ENCODE peak calls at places on chromosome 15, in five cellular contexts. V is body of pancreas, X is A549, W is heart right ventricle, Y is upper lobe of left lung. I is an unnamed sample.

GRCh38 chr15:34837246-34838016 is 42.1 kb upstream of the ACTC1 start:
- ATAC-seq in V (no peak), X (peak), W (no peak), Y (no peak), I (peak)

GRCh38 chr15:74403590-74403919 is 30.2 kb downstream of the SEMA7A start:
- ATAC-seq in V (no peak), X (no peak), W (no peak), Y (no peak), I (no peak)

GRCh38 chr15:96524676-96525417 is 194.3 kb downstream of the NR2F2 start:
- ATAC-seq in V (no peak), X (no peak), W (no peak), Y (no peak), I (no peak)

GRCh38 chr15:25408428-25408827 is 30.4 kb downstream of the UBE3A start:
- ATAC-seq in V (no peak), X (no peak), W (peak), Y (no peak), I (no peak)

GRCh38 chr15:68700395-68701123 is 120.1 kb downstream of the ANP32A start:
- ATAC-seq in V (no peak), X (peak), W (peak), Y (peak), I (peak)

GRCh38 chr15:45544266-45545023 is 21.9 kb upstream of the SLC30A4 start:
- ATAC-seq in V (no peak), X (no peak), W (no peak), Y (no peak), I (no peak)

GRCh38 chr15:65595960-65596359 is 15.0 kb downstream of the INTS14 start:
- ATAC-seq in V (no peak), X (peak), W (no peak), Y (no peak), I (no peak)

GRCh38 chr15:41511331-41512077 is 2.1 kb downstream of the LTK start:
- ATAC-seq in V (no peak), X (no peak), W (no peak), Y (no peak), I (no peak)

GRCh38 chr15:82602195-82602594 is 45.0 kb downstream of the CPEB1 start:
- ATAC-seq in V (no peak), X (no peak), W (no peak), Y (no peak), I (no peak)

GRCh38 chr15:68517285-68517711 is 61.5 kb upstream of the CORO2B start:
- ATAC-seq in V (no peak), X (peak), W (peak), Y (peak), I (peak)

DNA sequence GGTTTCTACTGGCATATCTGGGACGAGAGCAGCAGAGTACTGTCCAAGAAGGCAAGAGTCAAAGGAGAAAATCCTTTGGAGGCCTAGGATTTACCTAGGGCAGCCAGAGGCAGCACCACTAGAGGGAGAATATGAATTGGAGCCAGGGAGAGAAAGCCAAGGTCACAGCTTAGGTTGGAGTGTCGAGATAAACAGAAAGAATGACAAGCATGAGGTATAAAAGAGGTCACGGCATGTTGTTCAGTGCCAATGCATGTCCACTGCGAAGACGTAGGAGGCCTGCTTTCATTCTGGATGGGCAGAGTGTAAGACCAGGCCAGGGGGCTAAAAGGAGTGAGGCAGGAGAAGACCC is 47.2 kb downstream of the THBS1 start:
- ATAC-seq in V (peak), X (no peak), W (peak), Y (no peak), I (no peak)
- TF ChIP-seq CTCF in V (peak), X (no peak), W (peak), Y (no peak), I (no peak)

DNA sequence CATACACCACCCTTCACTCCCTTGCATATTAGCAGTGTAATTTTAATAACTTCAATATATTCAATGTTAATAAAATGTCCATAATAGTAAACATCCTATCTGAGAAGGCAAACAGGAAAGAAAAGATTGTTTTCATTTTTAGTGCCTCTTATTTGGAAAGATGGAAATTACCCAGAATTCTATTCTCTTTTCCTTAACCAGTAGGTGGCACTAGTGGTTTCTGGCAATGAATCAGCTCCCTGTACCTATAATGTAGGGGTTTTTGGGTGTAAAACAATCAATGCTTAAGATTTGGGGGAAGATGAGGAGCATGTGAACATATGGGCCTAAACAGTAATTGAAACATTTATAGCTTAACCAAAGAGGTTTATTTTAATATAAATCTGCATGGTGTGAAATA is 5.7 kb upstream of the SEMA6D start:
- ATAC-seq in V (no peak), X (no peak), W (no peak), Y (no peak), I (no peak)
- TF ChIP-seq CTCF in V (peak), X (no peak), W (peak), Y (no peak), I (no peak)

DNA sequence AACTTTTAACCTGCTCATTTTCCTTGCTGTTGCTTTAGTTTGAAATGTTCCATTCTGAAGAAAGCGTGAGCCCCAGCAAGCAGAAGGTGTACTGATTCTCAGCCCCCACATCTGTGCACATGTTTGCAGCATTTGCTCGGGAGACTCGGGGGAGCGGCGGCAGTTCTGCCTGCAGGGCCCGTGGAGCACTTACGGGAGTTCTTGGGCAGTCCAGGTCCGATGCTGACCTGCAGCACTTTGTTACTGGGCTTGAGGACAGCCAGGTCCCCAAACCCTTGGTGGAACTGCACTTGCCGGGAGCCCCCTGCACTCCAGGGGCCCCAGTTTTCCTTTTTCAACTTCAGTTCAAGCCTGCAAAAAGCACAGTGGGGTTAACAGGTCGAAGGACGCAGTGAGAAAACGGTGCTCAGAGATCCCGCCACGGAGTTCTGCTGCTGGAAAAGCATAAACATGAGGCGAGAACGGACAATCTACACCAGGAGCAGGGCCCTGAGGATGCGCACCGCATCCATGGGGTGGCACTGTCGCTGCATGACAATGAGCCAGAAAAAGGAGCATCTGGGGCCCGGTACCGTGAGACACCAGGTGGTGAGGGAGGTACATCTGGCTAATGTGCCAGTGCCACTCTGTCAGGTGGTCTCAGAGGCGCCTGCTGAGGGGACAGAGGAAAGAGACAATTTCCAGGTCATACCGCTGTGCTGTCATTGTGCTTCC is 45.6 kb upstream of the LDHAL6B start:
- ATAC-seq in V (no peak), X (peak), W (no peak), Y (no peak), I (no peak)
- TF ChIP-seq CTCF in V (no peak), X (peak), W (no peak), Y (no peak), I (no peak)

GRCh38 chr15:89330881-89331595 is 3.6 kb downstream of the POLG start:
- ATAC-seq in V (no peak), X (no peak), W (no peak), Y (no peak), I (no peak)

GRCh38 chr15:89334510-89335288 is at the start of gene POLG:
- ATAC-seq in V (peak), X (peak), W (peak), Y (peak), I (peak)

GRCh38 chr15:89333959-89334509 is 590 bp downstream of the POLG start:
- ATAC-seq in V (peak), X (no peak), W (no peak), Y (no peak), I (no peak)

GRCh38 chr15:89333011-89333860 is 1.4 kb downstream of the POLG start:
- ATAC-seq in V (no peak), X (no peak), W (no peak), Y (no peak), I (no peak)

DNA sequence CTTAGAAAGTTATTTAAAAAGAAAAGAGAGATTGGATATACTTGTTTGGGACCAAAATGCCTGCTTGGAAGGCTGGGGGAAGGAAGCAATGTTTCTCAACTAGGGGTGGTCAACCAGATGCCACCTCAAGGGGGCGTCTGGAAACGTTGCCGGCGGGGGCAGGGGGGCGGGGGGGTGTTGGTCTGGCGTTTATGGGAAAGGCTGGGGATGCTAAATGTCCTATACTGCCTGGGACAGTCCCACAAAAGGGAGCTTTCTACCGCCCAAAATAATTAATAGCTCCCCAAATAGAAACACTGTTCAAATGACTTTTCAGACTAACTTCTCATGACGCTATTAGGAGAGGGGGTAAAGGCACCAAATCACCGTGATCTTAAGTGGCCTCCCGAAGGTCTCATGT is 2.2 kb downstream of the POLG start:
- ATAC-seq in V (no peak), X (no peak), W (no peak), Y (no peak), I (no peak)
- TF ChIP-seq CTCF in V (no peak), X (peak), W (no peak), Y (no peak), I (no peak)

GRCh38 chr15:91258436-91258779 is 158.4 kb downstream of the SV2B start:
- ATAC-seq in V (no peak), X (peak), W (no peak), Y (peak), I (no peak)
- TF ChIP-seq CTCF in V (no peak), X (no peak), W (no peak), Y (no peak), I (no peak)

GRCh38 chr15:57079446-57079845 is 161.0 kb downstream of the TCF12 start:
- ATAC-seq in V (no peak), X (no peak), W (no peak), Y (no peak), I (no peak)

GRCh38 chr15:57085267-57085666 is 166.8 kb downstream of the TCF12 start:
- ATAC-seq in V (no peak), X (peak), W (no peak), Y (no peak), I (no peak)

GRCh38 chr15:57084178-57084577 is 165.7 kb downstream of the TCF12 start:
- ATAC-seq in V (no peak), X (no peak), W (no peak), Y (no peak), I (no peak)

GRCh38 chr15:57079907-57080750 is 161.7 kb downstream of the TCF12 start:
- ATAC-seq in V (no peak), X (peak), W (no peak), Y (no peak), I (no peak)
- TF ChIP-seq CTCF in V (no peak), X (no peak), W (no peak), Y (no peak), I (no peak)

DNA sequence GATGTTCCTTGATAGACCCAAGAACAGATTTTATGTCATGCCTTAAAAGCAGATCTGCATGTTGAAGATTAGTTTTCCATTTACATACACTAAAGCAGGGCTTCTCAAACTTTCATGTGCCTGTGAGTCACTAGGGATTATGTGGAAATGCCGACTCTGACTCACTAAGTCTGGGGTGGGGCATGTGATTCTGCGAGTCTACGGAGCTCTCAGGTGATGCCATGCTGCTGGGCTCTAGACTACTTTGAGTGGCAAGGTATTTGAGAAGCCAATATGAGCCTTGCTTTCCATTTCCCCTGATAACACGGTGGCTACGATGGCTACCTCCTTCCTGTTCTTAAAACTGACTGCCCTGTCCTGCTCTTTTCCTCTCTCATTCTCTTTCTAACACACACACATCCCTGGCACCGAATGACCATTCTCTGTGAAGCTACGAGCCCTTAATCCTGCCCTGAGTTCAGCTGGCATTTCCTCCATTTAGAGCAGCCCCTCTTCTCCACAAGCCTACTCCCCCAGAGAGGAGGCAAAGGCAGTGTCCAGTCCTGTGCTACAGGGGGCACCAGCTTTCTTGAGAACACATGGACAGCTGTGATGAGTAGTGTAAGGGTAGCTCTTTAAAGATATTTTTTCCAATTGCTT is 39.7 kb upstream of the PYGO1 start:
- ATAC-seq in V (no peak), X (peak), W (no peak), Y (peak), I (peak)
- TF ChIP-seq CTCF in V (no peak), X (no peak), W (no peak), Y (no peak), I (no peak)

GRCh38 chr15:84818221-84819131 is 1.3 kb downstream of the ALPK3 start:
- ATAC-seq in V (peak), X (peak), W (peak), Y (peak), I (no peak)

GRCh38 chr15:84817461-84818081 is 415 bp downstream of the ALPK3 start:
- ATAC-seq in V (peak), X (peak), W (peak), Y (peak), I (peak)

GRCh38 chr15:84819791-84820190 is 2.6 kb downstream of the ALPK3 start:
- ATAC-seq in V (no peak), X (no peak), W (no peak), Y (no peak), I (no peak)

GRCh38 chr15:84821501-84822021 is 4.4 kb downstream of the ALPK3 start:
- ATAC-seq in V (no peak), X (no peak), W (no peak), Y (no peak), I (no peak)

DNA sequence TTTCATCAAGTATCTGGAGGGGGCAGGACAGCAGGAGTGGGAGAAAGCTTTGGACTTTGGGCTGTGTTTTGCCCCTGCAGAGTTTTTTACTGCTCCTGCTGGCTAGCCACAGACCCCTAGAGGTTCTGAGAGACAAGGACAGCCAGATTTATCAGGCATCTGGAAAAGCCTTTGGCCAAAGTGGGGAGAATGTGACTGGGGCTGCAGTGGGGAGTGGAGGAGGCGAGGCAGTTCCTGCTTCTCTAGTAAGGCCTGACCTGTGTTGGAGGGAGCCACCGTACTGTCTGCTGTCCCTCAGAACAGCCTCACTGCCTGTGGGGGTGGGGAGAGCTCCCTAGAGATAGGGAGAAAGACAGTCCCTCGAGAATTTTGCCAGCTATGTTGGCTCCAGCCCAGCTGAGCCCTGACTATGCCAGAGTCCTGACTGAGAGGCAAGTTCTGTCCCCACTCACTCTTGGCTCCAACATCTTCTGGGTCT is 2.2 kb downstream of the ALPK3 start:
- ATAC-seq in V (no peak), X (peak), W (peak), Y (no peak), I (no peak)
- TF ChIP-seq CTCF in V (no peak), X (no peak), W (no peak), Y (no peak), I (peak)

GRCh38 chr15:72074335-72075060 is 43.5 kb downstream of the MYO9A start:
- ATAC-seq in V (no peak), X (no peak), W (no peak), Y (no peak), I (no peak)

GRCh38 chr15:72082176-72082575 is 35.8 kb downstream of the MYO9A start:
- ATAC-seq in V (no peak), X (no peak), W (no peak), Y (no peak), I (no peak)

GRCh38 chr15:72078887-72079286 is 39.1 kb downstream of the MYO9A start:
- ATAC-seq in V (no peak), X (no peak), W (no peak), Y (no peak), I (no peak)

GRCh38 chr15:72077950-72078349 is 40.0 kb downstream of the MYO9A start:
- ATAC-seq in V (no peak), X (no peak), W (no peak), Y (no peak), I (no peak)
- TF ChIP-seq CTCF in V (no peak), X (no peak), W (no peak), Y (no peak), I (no peak)

DNA sequence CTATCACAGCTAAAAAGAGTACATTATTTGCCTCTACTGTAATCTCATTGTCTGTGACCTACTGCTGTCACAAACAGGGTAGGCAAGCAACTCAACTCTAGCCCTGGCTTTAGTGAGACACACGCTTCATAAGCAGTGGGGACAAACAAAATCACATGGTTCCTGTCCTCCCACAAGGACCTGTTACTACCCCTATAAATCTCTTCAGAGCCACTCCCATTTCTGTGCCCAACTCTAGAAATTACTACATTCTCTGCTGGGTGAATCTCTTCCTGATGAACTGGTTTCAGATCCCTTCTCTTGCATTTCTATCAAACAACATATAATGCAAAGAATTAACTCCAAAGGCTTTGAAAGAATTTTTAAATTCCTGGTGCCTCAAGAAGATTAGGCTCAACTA is 117.3 kb downstream of the DMXL2 start:
- ATAC-seq in V (no peak), X (no peak), W (no peak), Y (peak), I (no peak)
- TF ChIP-seq CTCF in V (no peak), X (no peak), W (no peak), Y (no peak), I (no peak)

I was measured in gastroesophageal sphincter.